ENCODE peak calls at places on chromosomes 13 and 19, in six cellular contexts. C is cardiac muscle cell, P is pancreas, L is astrocyte, U is choroid plexus epithelial cell, E is psoas muscle. M is an unnamed sample.

GRCh38 chr19:3073159-3073563 is 10.9 kb upstream of the TLE5 start:
- DNase-seq in C (peak), P (peak), L (peak), U (peak), E (no peak), M (peak)

GRCh38 chr13:37029617-37030016 is 29.0 kb downstream of the EXOSC8 start:
- DNase-seq in C (no peak), P (no peak), L (peak), U (peak), E (no peak), M (no peak)

GRCh38 chr13:105627270-105627669 is 908.2 kb downstream of the EFNB2 start:
- DNase-seq in C (peak), P (no peak), L (no peak), U (peak), E (no peak), M (no peak)

GRCh38 chr13:107867701-107868661 is 347.4 kb downstream of the LIG4 start:
- DNase-seq in C (peak), P (peak), L (peak), U (peak), E (no peak), M (no peak)

GRCh38 chr13:32430018-32430747 is 2.3 kb upstream of the N4BP2L1 start:
- DNase-seq in C (no peak), P (no peak), L (no peak), U (no peak), E (no peak), M (no peak)

GRCh38 chr19:33344210-33344609 is 29.3 kb upstream of the CEBPG start:
- DNase-seq in C (peak), P (no peak), L (no peak), U (no peak), E (no peak), M (peak)

GRCh38 chr19:6652214-6653094 is 17.5 kb downstream of the TNFSF14 start:
- DNase-seq in C (no peak), P (no peak), L (no peak), U (no peak), E (no peak), M (no peak)

GRCh38 chr13:84896128-84896527 is 903.1 kb downstream of the SLITRK6 start:
- DNase-seq in C (peak), P (peak), L (peak), U (peak), E (no peak), M (no peak)

GRCh38 chr13:108944760-108945159 is 315.3 kb downstream of the MYO16 start:
- DNase-seq in C (peak), P (no peak), L (no peak), U (peak), E (no peak), M (no peak)

GRCh38 chr13:71260246-71260645 is 606.8 kb downstream of the DACH1 start:
- DNase-seq in C (no peak), P (no peak), L (no peak), U (peak), E (no peak), M (no peak)

GRCh38 chr19:46115396-46116109 is 8.9 kb downstream of the IGFL3 start:
- DNase-seq in C (peak), P (no peak), L (peak), U (peak), E (no peak), M (no peak)

GRCh38 chr19:30719991-30720329 is 347.8 kb downstream of the ZNF536 start:
- DNase-seq in C (no peak), P (no peak), L (no peak), U (no peak), E (no peak), M (no peak)

GRCh38 chr13:91741925-91742324 is 343.5 kb downstream of the GPC5 start:
- DNase-seq in C (no peak), P (no peak), L (no peak), U (no peak), E (no peak), M (no peak)

GRCh38 chr19:13098291-13099072 is 4.2 kb downstream of the LYL1 start:
- DNase-seq in C (peak), P (no peak), L (no peak), U (peak), E (no peak), M (peak)

GRCh38 chr19:18894254-18895037 is 1.5 kb downstream of the CERS1 start:
- DNase-seq in C (peak), P (no peak), L (peak), U (peak), E (no peak), M (no peak)

GRCh38 chr19:29370276-29370675 is 155.5 kb upstream of the VSTM2B start:
- DNase-seq in C (no peak), P (no peak), L (no peak), U (no peak), E (no peak), M (no peak)

GRCh38 chr13:114021464-114022308 is 47.8 kb upstream of the C13orf46 start:
- DNase-seq in C (no peak), P (no peak), L (no peak), U (no peak), E (no peak), M (no peak)

GRCh38 chr13:48562296-48563066 is 29.6 kb upstream of the RCBTB2 start:
- DNase-seq in C (no peak), P (no peak), L (peak), U (no peak), E (no peak), M (no peak)

GRCh38 chr13:98344392-98344791 is 167.3 kb upstream of the RNF113B start:
- DNase-seq in C (no peak), P (no peak), L (no peak), U (no peak), E (no peak), M (no peak)

GRCh38 chr19:58243351-58243750 is 14.6 kb downstream of the ZNF544 start:
- DNase-seq in C (no peak), P (no peak), L (no peak), U (no peak), E (no peak), M (no peak)

GRCh38 chr19:4487572-4487971 is 15.5 kb downstream of the HDGFL2 start:
- DNase-seq in C (no peak), P (no peak), L (no peak), U (no peak), E (no peak), M (no peak)

GRCh38 chr13:36166051-36166450 is 34.9 kb upstream of the DCLK1 start:
- DNase-seq in C (no peak), P (no peak), L (no peak), U (no peak), E (no peak), M (no peak)

GRCh38 chr13:75145926-75146325 is 336.0 kb downstream of the TBC1D4 start:
- DNase-seq in C (peak), P (no peak), L (no peak), U (peak), E (no peak), M (no peak)

GRCh38 chr13:78024996-78025395 is 106.4 kb upstream of the EDNRB start:
- DNase-seq in C (no peak), P (no peak), L (no peak), U (peak), E (no peak), M (no peak)

GRCh38 chr13:25879466-25879865 is 172.3 kb downstream of the SHISA2 start:
- DNase-seq in C (no peak), P (no peak), L (no peak), U (no peak), E (no peak), M (no peak)

GRCh38 chr13:65605386-65605785 is 1624.8 kb downstream of the PCDH9 start:
- DNase-seq in C (peak), P (no peak), L (no peak), U (peak), E (no peak), M (no peak)

GRCh38 chr19:30249911-30250310 is 122.3 kb upstream of the ZNF536 start:
- DNase-seq in C (no peak), P (no peak), L (no peak), U (no peak), E (no peak), M (no peak)

GRCh38 chr19:49672131-49672919 is 4.7 kb upstream of the PRMT1 start:
- DNase-seq in C (peak), P (peak), L (peak), U (peak), E (peak), M (peak)

GRCh38 chr13:112838038-112838965 is 130.7 kb upstream of the MCF2L start:
- DNase-seq in C (no peak), P (no peak), L (no peak), U (no peak), E (no peak), M (peak)

GRCh38 chr13:113245858-113246791 is 36.7 kb downstream of the CUL4A start:
- DNase-seq in C (peak), P (no peak), L (no peak), U (no peak), E (no peak), M (no peak)

GRCh38 chr13:23778007-23778687 is 111.1 kb downstream of the MIPEP start:
- DNase-seq in C (no peak), P (no peak), L (no peak), U (peak), E (no peak), M (no peak)
- H3K4me3 ChIP-seq in C (no peak), P (no peak), L (no peak), U (no peak), E (no peak), M (no peak)

GRCh38 chr19:34676697-34677385 is at the start of gene SCGB2B2:
- DNase-seq in C (no peak), P (no peak), L (no peak), U (no peak), E (no peak), M (no peak)
- TF ChIP-seq CTCF in C (peak), P (no peak), L (no peak), U (no peak), E (peak), M (no peak)

GRCh38 chr13:30303269-30303668 is 4.1 kb downstream of the KATNAL1 start:
- DNase-seq in C (no peak), P (no peak), L (no peak), U (no peak), E (no peak), M (no peak)
- H3K4me3 ChIP-seq in C (no peak), P (no peak), L (no peak), U (no peak), E (no peak), M (no peak)

DNA sequence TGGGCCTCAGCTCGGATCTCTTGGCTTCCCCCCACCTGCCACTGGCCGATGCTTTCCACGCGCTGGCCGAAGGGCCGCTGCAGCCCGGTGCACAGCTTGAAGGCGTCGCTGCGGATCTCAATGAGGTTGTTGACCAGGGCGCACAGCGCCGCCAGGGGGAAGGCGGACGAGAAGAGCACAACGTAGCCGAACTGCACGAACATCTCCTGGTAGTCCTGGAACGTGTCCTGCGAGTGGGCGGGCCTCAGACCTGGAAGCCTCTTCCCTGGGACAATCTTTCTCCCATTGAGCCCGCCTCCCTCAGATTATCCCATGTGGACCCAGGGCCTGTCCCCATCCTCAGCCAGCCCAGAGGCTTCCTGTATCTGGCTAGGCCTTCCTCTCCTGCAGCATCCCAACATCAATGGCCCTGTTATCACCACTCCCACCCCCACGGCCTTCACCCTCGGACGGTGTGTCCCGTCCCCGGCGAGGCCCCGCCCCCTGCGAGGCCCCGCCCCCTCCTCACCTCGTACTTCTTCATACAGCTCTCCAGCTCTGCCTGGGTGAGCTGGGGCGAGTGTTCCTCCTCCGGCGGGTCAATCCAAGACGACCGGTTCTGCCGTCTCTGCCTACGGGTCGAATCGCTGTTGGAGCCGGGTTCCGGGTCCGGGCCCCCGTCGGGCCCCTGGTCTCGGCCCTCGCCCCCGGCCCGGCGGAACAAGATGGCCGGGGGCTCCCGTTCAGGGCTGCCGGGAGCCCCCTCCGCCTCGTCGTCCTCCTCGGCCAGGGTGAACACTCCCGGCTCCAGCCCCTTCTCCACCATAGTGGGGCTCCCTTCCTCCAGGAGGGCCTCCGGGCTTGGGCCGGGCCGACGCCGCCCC is 6.8 kb downstream of the ANO8 start:
- DNase-seq in C (peak), P (peak), L (no peak), U (peak), E (no peak), M (peak)
- TF ChIP-seq CTCF in C (peak), P (no peak), L (no peak), U (peak), E (no peak), M (no peak)

GRCh38 chr19:27966390-27966816 is 1246.5 kb downstream of the UQCRFS1 start:
- DNase-seq in C (peak), P (no peak), L (no peak), U (peak), E (no peak), M (no peak)

GRCh38 chr19:27964165-27964564 is 1248.8 kb downstream of the UQCRFS1 start:
- DNase-seq in C (peak), P (no peak), L (peak), U (peak), E (no peak), M (no peak)

GRCh38 chr19:27962260-27962659 is 1250.7 kb downstream of the UQCRFS1 start:
- DNase-seq in C (peak), P (no peak), L (peak), U (peak), E (no peak), M (no peak)
- H3K4me3 ChIP-seq in C (no peak), P (no peak), L (no peak), U (no peak), E (no peak), M (no peak)